ENCODE peak calls at places on chromosomes 13 and 19, in ten cellular contexts. A, M, C, U, E, J, V, O, I and R are unnamed samples.
A peak's percentile ranks its signal among the peaks of the same experiment; 100 is the strongest.

GRCh38 chr13:75704194-75704941 is 68.2 kb downstream of the LMO7 start:
- DNase-seq in M (no peak), E (no peak), C (no peak), O (peak; percentile 60), J (no peak), V (no peak), A (peak; percentile 53), I (no peak), U (no peak), R (no peak)

GRCh38 chr19:50242586-50242985 is 39.2 kb downstream of the MYH14 start:
- DNase-seq in A (no peak), O (no peak), M (no peak), U (no peak), J (no peak), I (no peak), C (peak; percentile 12), E (no peak), V (no peak), R (no peak)

GRCh38 chr19:18437481-18438330 is at the start of gene ISYNA1:
- DNase-seq in M (peak; percentile 49), I (peak; percentile 47), O (peak; percentile 92), E (peak; percentile 73), C (peak; percentile 58), A (no peak), J (peak; percentile 87), U (no peak), V (peak; percentile 63), R (peak; percentile 59)

GRCh38 chr13:52991344-52992020 is 37.1 kb upstream of the OLFM4 start:
- DNase-seq in M (no peak), V (no peak), O (no peak), C (no peak), J (no peak), U (no peak), A (no peak), E (no peak), I (no peak), R (no peak)

GRCh38 chr19:5078666-5079409 is 109.9 kb downstream of the KDM4B start:
- DNase-seq in C (no peak), V (no peak), M (no peak), J (no peak), O (peak; percentile 73), A (no peak), E (no peak), U (peak; percentile 37), I (no peak), R (no peak)

GRCh38 chr13:45325806-45326205 is 15.2 kb downstream of the TPT1 start:
- DNase-seq in U (peak; percentile 41), M (no peak), I (peak; percentile 46), V (no peak), J (no peak), E (no peak), C (no peak), A (peak; percentile 83), O (peak; percentile 58), R (peak; percentile 57)

GRCh38 chr13:51158923-51159322 is 47.8 kb upstream of the C13orf42 start:
- DNase-seq in A (peak; percentile 3), E (no peak), J (no peak), V (no peak), O (peak; percentile 57), M (no peak), U (peak; percentile 20), C (peak; percentile 35), I (no peak), R (no peak)

GRCh38 chr13:52695856-52696255 is 43.2 kb downstream of the SUGT1 start:
- DNase-seq in J (no peak), U (no peak), V (no peak), C (peak; percentile 52), A (peak; percentile 72), E (no peak), M (no peak), O (no peak), I (no peak), R (no peak)

GRCh38 chr13:34334984-34335661 is 517.2 kb downstream of the RFC3 start:
- DNase-seq in J (no peak), V (no peak), C (no peak), I (no peak), A (no peak), O (no peak), E (no peak), U (no peak), M (no peak), R (no peak)

GRCh38 chr13:24502567-24503375 is 9.8 kb downstream of the PARP4 start:
- DNase-seq in J (peak; percentile 24), A (peak; percentile 54), O (no peak), V (peak; percentile 12), C (no peak), E (no peak), M (no peak), U (no peak), I (no peak), R (peak; percentile 50)